ENCODE peak calls at places on chromosomes 12 and 14, in four cellular contexts. One of them, this sample, is unnamed.

GRCh38 chr14:81062816-81063215 is 107.4 kb downstream of the TSHR start:
- DNase-seq in LoVo: no peak
- DNase-seq in iPS-NIHi11: peak; percentile 26
- DNase-seq in activated CD4-positive, CD25-positive, alpha-beta regulatory T cell: no peak
- DNase-seq in this sample: no peak

GRCh38 chr14:31950760-31951637 is 126.1 kb upstream of the ARHGAP5 start:
- DNase-seq in LoVo: peak; percentile 76
- DNase-seq in iPS-NIHi11: peak; percentile 42
- DNase-seq in activated CD4-positive, CD25-positive, alpha-beta regulatory T cell: no peak
- DNase-seq in this sample: no peak

GRCh38 chr12:51827925-51828818 is 20.3 kb downstream of the FIGNL2 start:
- DNase-seq in iPS-NIHi11: no peak
- DNase-seq in LoVo: peak; percentile 65
- DNase-seq in activated CD4-positive, CD25-positive, alpha-beta regulatory T cell: no peak
- DNase-seq in this sample: no peak

GRCh38 chr12:54240971-54241588 is 38.8 kb downstream of the CBX5 start:
- DNase-seq in LoVo: no peak
- DNase-seq in iPS-NIHi11: no peak
- DNase-seq in activated CD4-positive, CD25-positive, alpha-beta regulatory T cell: no peak
- DNase-seq in this sample: no peak

GRCh38 chr14:38256358-38256840 is 506 bp upstream of the CLEC14A start:
- DNase-seq in iPS-NIHi11: no peak
- DNase-seq in activated CD4-positive, CD25-positive, alpha-beta regulatory T cell: no peak
- DNase-seq in LoVo: no peak
- DNase-seq in this sample: no peak

GRCh38 chr14:40347675-40348074 is 915.4 kb upstream of the FBXO33 start:
- DNase-seq in iPS-NIHi11: no peak
- DNase-seq in activated CD4-positive, CD25-positive, alpha-beta regulatory T cell: no peak
- DNase-seq in LoVo: no peak
- DNase-seq in this sample: no peak

GRCh38 chr14:53389207-53389606 is 236.1 kb upstream of the DDHD1 start:
- DNase-seq in LoVo: no peak
- DNase-seq in activated CD4-positive, CD25-positive, alpha-beta regulatory T cell: no peak
- DNase-seq in iPS-NIHi11: no peak
- DNase-seq in this sample: no peak

GRCh38 chr12:24197517-24197916 is 248.0 kb upstream of the SOX5 start:
- DNase-seq in iPS-NIHi11: peak; percentile 18
- DNase-seq in activated CD4-positive, CD25-positive, alpha-beta regulatory T cell: no peak
- DNase-seq in LoVo: no peak
- DNase-seq in this sample: no peak

GRCh38 chr14:68734231-68734732 is 58.6 kb downstream of the ZFP36L1 start:
- DNase-seq in iPS-NIHi11: no peak
- DNase-seq in activated CD4-positive, CD25-positive, alpha-beta regulatory T cell: no peak
- DNase-seq in LoVo: no peak
- DNase-seq in this sample: no peak

GRCh38 chr12:113049976-113050742 is 6.4 kb upstream of the DTX1 start:
- DNase-seq in LoVo: peak; percentile 18
- DNase-seq in activated CD4-positive, CD25-positive, alpha-beta regulatory T cell: no peak
- DNase-seq in iPS-NIHi11: peak; percentile 82
- DNase-seq in this sample: no peak

GRCh38 chr12:107522692-107523477 is 162.7 kb upstream of the PWP1 start:
- DNase-seq in activated CD4-positive, CD25-positive, alpha-beta regulatory T cell: no peak
- DNase-seq in iPS-NIHi11: peak; percentile 59
- DNase-seq in LoVo: no peak
- DNase-seq in this sample: no peak

GRCh38 chr12:19694627-19695026 is 255.3 kb downstream of the AEBP2 start:
- DNase-seq in LoVo: no peak
- DNase-seq in iPS-NIHi11: no peak
- DNase-seq in activated CD4-positive, CD25-positive, alpha-beta regulatory T cell: no peak
- DNase-seq in this sample: no peak

GRCh38 chr12:125340791-125341190 is 275.6 kb downstream of the AACS start:
- DNase-seq in iPS-NIHi11: no peak
- DNase-seq in LoVo: no peak
- DNase-seq in activated CD4-positive, CD25-positive, alpha-beta regulatory T cell: no peak
- DNase-seq in this sample: no peak

GRCh38 chr14:66043921-66044320 is 442.2 kb upstream of the CCDC196 start:
- DNase-seq in activated CD4-positive, CD25-positive, alpha-beta regulatory T cell: no peak
- DNase-seq in iPS-NIHi11: no peak
- DNase-seq in LoVo: no peak
- DNase-seq in this sample: no peak

GRCh38 chr12:42468341-42468821 is 121.2 kb downstream of the PRICKLE1 start:
- DNase-seq in activated CD4-positive, CD25-positive, alpha-beta regulatory T cell: no peak
- DNase-seq in iPS-NIHi11: no peak
- DNase-seq in LoVo: no peak
- DNase-seq in this sample: no peak

GRCh38 chr14:21454843-21455550 is 926 bp downstream of the CHD8 start:
- DNase-seq in activated CD4-positive, CD25-positive, alpha-beta regulatory T cell: no peak
- DNase-seq in iPS-NIHi11: no peak
- DNase-seq in LoVo: no peak
- DNase-seq in this sample: no peak

GRCh38 chr12:27965966-27966365 is 6.6 kb downstream of the PTHLH start:
- DNase-seq in activated CD4-positive, CD25-positive, alpha-beta regulatory T cell: no peak
- DNase-seq in LoVo: peak; percentile 24
- DNase-seq in iPS-NIHi11: no peak
- DNase-seq in this sample: no peak

GRCh38 chr14:34875031-34875922 is at the start of gene BAZ1A:
- DNase-seq in iPS-NIHi11: peak; percentile 77
- DNase-seq in LoVo: peak; percentile 89
- DNase-seq in activated CD4-positive, CD25-positive, alpha-beta regulatory T cell: peak; percentile 5
- DNase-seq in this sample: peak; percentile 17

GRCh38 chr14:23364164-23364571 is 804 bp downstream of the EFS start:
- DNase-seq in iPS-NIHi11: no peak
- DNase-seq in LoVo: no peak
- DNase-seq in activated CD4-positive, CD25-positive, alpha-beta regulatory T cell: no peak
- DNase-seq in this sample: no peak

GRCh38 chr14:90461425-90461824 is 64.6 kb downstream of the CALM1 start:
- DNase-seq in LoVo: no peak
- DNase-seq in iPS-NIHi11: no peak
- DNase-seq in activated CD4-positive, CD25-positive, alpha-beta regulatory T cell: no peak
- DNase-seq in this sample: no peak

GRCh38 chr12:104784592-104784991 is 173.5 kb downstream of the SLC41A2 start:
- DNase-seq in iPS-NIHi11: peak; percentile 15
- DNase-seq in LoVo: no peak
- DNase-seq in activated CD4-positive, CD25-positive, alpha-beta regulatory T cell: no peak
- DNase-seq in this sample: no peak

GRCh38 chr14:78933948-78934524 is 763.9 kb downstream of the NRXN3 start:
- DNase-seq in LoVo: peak; percentile 14
- DNase-seq in activated CD4-positive, CD25-positive, alpha-beta regulatory T cell: no peak
- DNase-seq in iPS-NIHi11: peak; percentile 61
- DNase-seq in this sample: no peak

GRCh38 chr12:23626791-23627190 is 322.7 kb downstream of the SOX5 start:
- DNase-seq in LoVo: no peak
- DNase-seq in iPS-NIHi11: no peak
- DNase-seq in activated CD4-positive, CD25-positive, alpha-beta regulatory T cell: no peak
- DNase-seq in this sample: no peak

This sample was measured in central memory CD8-positive, alpha-beta T cell.